ENCODE peak calls at places on chromosomes 2 and 18, in eight cellular contexts. One of them, this sample, is unnamed.
A peak's percentile ranks its signal among the peaks of the same experiment; 100 is the strongest.

GRCh38 chr18:56068030-56068671 is 480.2 kb upstream of the TCF4 start:
- DNase-seq in ascending aorta: no peak
- DNase-seq in RWPE2: no peak
- DNase-seq in A549: no peak
- DNase-seq in tibial nerve: no peak
- DNase-seq in K562: no peak
- DNase-seq in H9: no peak
- DNase-seq in fibroblast of lung: peak; percentile 78
- DNase-seq in this sample: no peak

GRCh38 chr2:20411361-20411894 is 35.4 kb upstream of the RHOB start:
- DNase-seq in ascending aorta: peak; percentile 94
- DNase-seq in H9: peak; percentile 91
- DNase-seq in tibial nerve: peak; percentile 85
- DNase-seq in fibroblast of lung: peak; percentile 65
- DNase-seq in RWPE2: no peak
- DNase-seq in K562: peak; percentile 66
- DNase-seq in A549: peak; percentile 79
- DNase-seq in this sample: no peak

GRCh38 chr2:207528980-207529329 is 807 bp upstream of the CREB1 start:
- DNase-seq in fibroblast of lung: peak; percentile 44
- DNase-seq in ascending aorta: peak; percentile 72
- DNase-seq in RWPE2: no peak
- DNase-seq in A549: peak; percentile 50
- DNase-seq in tibial nerve: no peak
- DNase-seq in H9: peak; percentile 56
- DNase-seq in K562: peak; percentile 41
- DNase-seq in this sample: no peak

GRCh38 chr2:58146707-58147106 is 94.4 kb downstream of the FANCL start:
- DNase-seq in A549: no peak
- DNase-seq in H9: no peak
- DNase-seq in tibial nerve: no peak
- DNase-seq in RWPE2: no peak
- DNase-seq in ascending aorta: no peak
- DNase-seq in fibroblast of lung: peak; percentile 55
- DNase-seq in K562: peak; percentile 7
- DNase-seq in this sample: no peak

GRCh38 chr2:176002684-176003225 is 688 bp upstream of the LNPK start:
- DNase-seq in K562: peak; percentile 58
- DNase-seq in ascending aorta: no peak
- DNase-seq in A549: peak; percentile 13
- DNase-seq in H9: no peak
- DNase-seq in tibial nerve: no peak
- DNase-seq in RWPE2: no peak
- DNase-seq in fibroblast of lung: peak; percentile 38
- DNase-seq in this sample: no peak

GRCh38 chr18:76232010-76232409 is 263.0 kb downstream of the ZNF516 start:
- DNase-seq in A549: no peak
- DNase-seq in K562: no peak
- DNase-seq in H9: no peak
- DNase-seq in fibroblast of lung: no peak
- DNase-seq in RWPE2: no peak
- DNase-seq in tibial nerve: no peak
- DNase-seq in ascending aorta: no peak
- DNase-seq in this sample: no peak

GRCh38 chr2:47237375-47238357 is 82.6 kb upstream of the STPG4 start:
- DNase-seq in ascending aorta: peak; percentile 73
- DNase-seq in A549: no peak
- DNase-seq in H9: no peak
- DNase-seq in tibial nerve: peak; percentile 26
- DNase-seq in K562: peak; percentile 89
- DNase-seq in RWPE2: no peak
- DNase-seq in fibroblast of lung: peak; percentile 84
- DNase-seq in this sample: no peak

GRCh38 chr2:169222665-169223064 is 139.7 kb downstream of the LRP2 start:
- DNase-seq in tibial nerve: no peak
- DNase-seq in H9: no peak
- DNase-seq in RWPE2: no peak
- DNase-seq in fibroblast of lung: peak; percentile 1
- DNase-seq in A549: no peak
- DNase-seq in ascending aorta: no peak
- DNase-seq in K562: peak; percentile 31
- DNase-seq in this sample: no peak

GRCh38 chr18:902179-902718 is 2.4 kb upstream of the ADCYAP1 start:
- DNase-seq in tibial nerve: no peak
- DNase-seq in ascending aorta: no peak
- DNase-seq in H9: no peak
- DNase-seq in K562: peak; percentile 50
- DNase-seq in fibroblast of lung: peak; percentile 40
- DNase-seq in A549: no peak
- DNase-seq in RWPE2: no peak
- DNase-seq in this sample: no peak

GRCh38 chr18:3246636-3247242 is 862 bp upstream of the MYL12A start:
- DNase-seq in fibroblast of lung: no peak
- DNase-seq in K562: peak; percentile 80
- DNase-seq in RWPE2: no peak
- DNase-seq in H9: no peak
- DNase-seq in tibial nerve: no peak
- DNase-seq in A549: no peak
- DNase-seq in ascending aorta: peak; percentile 77
- DNase-seq in this sample: no peak

GRCh38 chr18:45730832-45731545 is 7.0 kb downstream of the SLC14A1 start:
- DNase-seq in ascending aorta: no peak
- DNase-seq in fibroblast of lung: peak; percentile 89
- DNase-seq in tibial nerve: no peak
- DNase-seq in H9: no peak
- DNase-seq in A549: peak; percentile 18
- DNase-seq in K562: no peak
- DNase-seq in RWPE2: no peak
- DNase-seq in this sample: no peak

GRCh38 chr2:120314656-120315366 is 31.1 kb upstream of the INHBB start:
- DNase-seq in H9: no peak
- DNase-seq in fibroblast of lung: no peak
- DNase-seq in RWPE2: no peak
- DNase-seq in K562: no peak
- DNase-seq in A549: no peak
- DNase-seq in tibial nerve: no peak
- DNase-seq in ascending aorta: no peak
- DNase-seq in this sample: no peak

GRCh38 chr2:101124684-101125366 is 26.4 kb downstream of the TBC1D8 start:
- DNase-seq in A549: peak; percentile 91
- DNase-seq in fibroblast of lung: peak; percentile 73
- DNase-seq in H9: no peak
- DNase-seq in RWPE2: peak; percentile 95
- DNase-seq in ascending aorta: peak; percentile 89
- DNase-seq in K562: no peak
- DNase-seq in tibial nerve: peak; percentile 69
- DNase-seq in this sample: no peak

DNA sequence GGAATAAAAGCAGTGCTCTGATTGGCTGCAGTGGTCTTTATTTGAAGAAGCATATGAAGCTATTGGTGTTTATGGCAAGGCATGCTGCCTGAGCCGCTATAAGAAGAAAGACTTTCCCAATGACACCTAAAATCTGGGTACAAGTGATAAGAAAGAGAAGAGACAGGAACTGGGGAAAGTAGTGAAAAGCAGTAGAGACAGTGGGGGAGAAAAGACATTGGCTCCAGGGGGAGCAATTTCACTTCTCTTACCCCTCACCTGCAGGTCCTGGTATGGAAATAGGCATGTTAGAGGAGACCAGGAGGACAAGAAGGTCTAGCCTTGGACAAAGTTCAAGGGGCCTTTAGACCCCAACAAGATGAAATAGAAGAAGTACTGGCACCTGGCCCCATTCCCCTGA is 47.1 kb downstream of the PLCL1 start:
- DNase-seq in A549: no peak
- DNase-seq in H9: peak; percentile 36
- DNase-seq in K562: peak; percentile 60
- DNase-seq in fibroblast of lung: no peak
- DNase-seq in ascending aorta: no peak
- DNase-seq in RWPE2: no peak
- DNase-seq in tibial nerve: no peak
- DNase-seq in this sample: no peak
- TF ChIP-seq CTCF in A549: no peak
- TF ChIP-seq CTCF in H9: peak; percentile 65
- TF ChIP-seq CTCF in K562: peak; percentile 43
- TF ChIP-seq CTCF in fibroblast of lung: no peak
- TF ChIP-seq CTCF in ascending aorta: no peak
- TF ChIP-seq CTCF in RWPE2: peak; percentile 12
- TF ChIP-seq CTCF in tibial nerve: no peak
- TF ChIP-seq CTCF in this sample: no peak

GRCh38 chr2:198101688-198102087 is 297.3 kb downstream of the PLCL1 start:
- DNase-seq in RWPE2: no peak
- DNase-seq in A549: no peak
- DNase-seq in fibroblast of lung: no peak
- DNase-seq in K562: no peak
- DNase-seq in ascending aorta: no peak
- DNase-seq in H9: no peak
- DNase-seq in tibial nerve: no peak
- DNase-seq in this sample: no peak
- H3K27ac ChIP-seq in RWPE2: no peak overlapping the region
- H3K27ac ChIP-seq in A549: no peak overlapping the region
- H3K27ac ChIP-seq in fibroblast of lung: no peak overlapping the region
- H3K27ac ChIP-seq in K562: no peak overlapping the region
- H3K27ac ChIP-seq in ascending aorta: peak overlapping the region; percentile 68
- H3K27ac ChIP-seq in H9: no peak overlapping the region
- H3K27ac ChIP-seq in tibial nerve: no peak overlapping the region
- H3K27ac ChIP-seq in this sample: no peak overlapping the region

GRCh38 chr2:13201924-13202323 is 485.2 kb downstream of the TRIB2 start:
- DNase-seq in H9: no peak
- DNase-seq in RWPE2: no peak
- DNase-seq in K562: no peak
- DNase-seq in A549: no peak
- DNase-seq in ascending aorta: no peak
- DNase-seq in fibroblast of lung: peak; percentile 8
- DNase-seq in tibial nerve: no peak
- DNase-seq in this sample: no peak
- TF ChIP-seq CTCF in H9: peak; percentile 48
- TF ChIP-seq CTCF in RWPE2: peak; percentile 27
- TF ChIP-seq CTCF in K562: no peak
- TF ChIP-seq CTCF in A549: no peak
- TF ChIP-seq CTCF in ascending aorta: no peak
- TF ChIP-seq CTCF in fibroblast of lung: peak; percentile 50
- TF ChIP-seq CTCF in tibial nerve: no peak
- TF ChIP-seq CTCF in this sample: no peak

GRCh38 chr2:238101891-238102841 is 2.0 kb downstream of the ESPNL start:
- DNase-seq in tibial nerve: peak; percentile 10
- DNase-seq in ascending aorta: peak; percentile 59
- DNase-seq in K562: no peak
- DNase-seq in fibroblast of lung: no peak
- DNase-seq in RWPE2: peak; percentile 63
- DNase-seq in A549: no peak
- DNase-seq in H9: peak; percentile 46
- DNase-seq in this sample: no peak

GRCh38 chr2:238102865-238103264 is 2.7 kb downstream of the ESPNL start:
- DNase-seq in K562: no peak
- DNase-seq in tibial nerve: no peak
- DNase-seq in fibroblast of lung: no peak
- DNase-seq in ascending aorta: peak; percentile 47
- DNase-seq in RWPE2: peak; percentile 29
- DNase-seq in H9: no peak
- DNase-seq in A549: no peak
- DNase-seq in this sample: no peak

GRCh38 chr2:238100049-238100820 is at the start of gene ESPNL:
- DNase-seq in A549: no peak
- DNase-seq in RWPE2: peak; percentile 52
- DNase-seq in K562: peak; percentile 21
- DNase-seq in H9: no peak
- DNase-seq in tibial nerve: peak; percentile 1
- DNase-seq in ascending aorta: peak; percentile 55
- DNase-seq in fibroblast of lung: no peak
- DNase-seq in this sample: no peak

GRCh38 chr2:238099709-238100048 is 461 bp upstream of the ESPNL start:
- DNase-seq in fibroblast of lung: no peak
- DNase-seq in tibial nerve: peak; percentile 10
- DNase-seq in A549: no peak
- DNase-seq in RWPE2: peak; percentile 44
- DNase-seq in ascending aorta: peak; percentile 54
- DNase-seq in K562: no peak
- DNase-seq in H9: no peak
- DNase-seq in this sample: no peak

DNA sequence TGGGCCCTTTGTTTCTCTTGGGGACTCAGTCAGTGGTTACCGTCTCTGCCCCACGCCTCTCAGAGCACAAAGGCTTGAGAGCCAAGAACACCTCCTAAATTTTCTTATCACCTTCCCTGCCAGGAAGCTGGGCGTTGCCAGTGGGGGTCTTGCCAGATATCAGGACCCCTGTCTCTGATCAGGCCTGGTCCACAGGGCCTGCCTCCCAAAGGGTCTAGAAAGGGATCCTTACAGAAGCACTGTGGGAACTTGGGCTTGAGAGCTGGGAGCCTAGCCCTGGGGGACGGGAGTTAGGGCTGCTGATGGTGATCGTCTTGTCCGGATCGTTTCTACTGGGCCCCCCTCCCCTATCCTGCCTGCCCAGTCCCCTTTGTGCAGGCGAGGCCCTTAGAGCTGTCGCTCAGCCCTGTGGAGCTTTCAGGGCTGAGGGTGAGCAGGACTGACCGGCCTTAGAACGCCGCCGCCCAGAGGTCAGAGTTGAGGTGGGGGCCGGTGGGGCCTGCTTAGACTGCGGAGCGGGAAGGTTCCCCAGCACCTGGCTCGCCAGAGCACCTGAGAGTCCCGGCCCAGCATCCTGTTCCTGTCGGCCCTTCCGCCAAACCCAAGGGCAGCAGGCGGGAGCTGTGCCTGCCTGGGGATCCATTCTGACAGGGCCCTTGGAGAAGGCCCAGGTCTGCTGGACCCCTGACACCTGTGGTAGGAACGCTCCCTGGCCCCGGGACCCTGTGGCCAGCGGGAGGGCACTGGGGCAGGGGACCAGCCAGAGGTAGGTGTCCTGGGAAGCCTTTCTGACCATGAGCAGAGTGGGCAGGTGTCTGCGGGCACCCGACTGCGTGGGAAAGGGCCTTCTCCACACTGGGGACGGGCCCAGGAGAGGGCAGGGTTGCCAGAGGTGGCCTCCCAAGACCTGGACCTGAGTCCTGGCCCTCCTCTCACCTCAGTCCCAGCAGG is 956 bp downstream of the ESPNL start:
- DNase-seq in fibroblast of lung: no peak
- DNase-seq in RWPE2: peak; percentile 61
- DNase-seq in A549: no peak
- DNase-seq in tibial nerve: peak; percentile 4
- DNase-seq in K562: no peak
- DNase-seq in H9: no peak
- DNase-seq in ascending aorta: peak; percentile 53
- DNase-seq in this sample: no peak
- H3K27ac ChIP-seq in fibroblast of lung: no peak overlapping the region
- H3K27ac ChIP-seq in RWPE2: no peak overlapping the region
- H3K27ac ChIP-seq in A549: no peak overlapping the region
- H3K27ac ChIP-seq in tibial nerve: no peak overlapping the region
- H3K27ac ChIP-seq in K562: no peak overlapping the region
- H3K27ac ChIP-seq in H9: no peak overlapping the region
- H3K27ac ChIP-seq in ascending aorta: no peak overlapping the region
- H3K27ac ChIP-seq in this sample: no peak overlapping the region